ENCODE peak calls at places on chromosomes 4 and X, in five cellular contexts. Z, D, U, F and R are unnamed samples.

GRCh38 chrX:8731579-8732395 is at the start of gene ANOS1:
- DNase-seq in D (no peak), F (no peak), Z (no peak), U (peak; percentile 81), R (peak; percentile 89)

GRCh38 chrX:110847334-110847733 is 51.7 kb upstream of the CHRDL1 start:
- DNase-seq in U (no peak), Z (peak; percentile 21), F (no peak), D (no peak), R (peak; percentile 23)

GRCh38 chr4:173325007-173325736 is 9.0 kb downstream of the HMGB2 start:
- DNase-seq in F (no peak), Z (no peak), U (no peak), D (no peak), R (no peak)

GRCh38 chr4:25223770-25224375 is 10.0 kb upstream of the PI4K2B start:
- DNase-seq in F (no peak), D (no peak), Z (peak; percentile 25), U (no peak), R (peak; percentile 54)

GRCh38 chr4:20305976-20306375 is 54.3 kb downstream of the SLIT2 start:
- DNase-seq in Z (no peak), F (no peak), D (no peak), U (no peak), R (no peak)

GRCh38 chrX:30153881-30154260 is 61.5 kb upstream of the MAGEB2 start:
- DNase-seq in F (no peak), U (no peak), Z (no peak), D (peak; percentile 23), R (no peak)

GRCh38 chrX:23610491-23610890 is 56.8 kb upstream of the PRDX4 start:
- DNase-seq in F (no peak), Z (no peak), U (no peak), D (no peak), R (no peak)

GRCh38 chrX:115898382-115899001 is 272.1 kb upstream of the AGTR2 start:
- DNase-seq in D (no peak), U (no peak), F (peak; percentile 55), Z (no peak), R (peak; percentile 64)

GRCh38 chrX:119507206-119507605 is 39.0 kb downstream of the SLC25A5 start:
- DNase-seq in D (no peak), U (no peak), Z (no peak), F (no peak), R (no peak)

GRCh38 chr4:173403051-173403450 is 4.1 kb upstream of the SCRG1 start:
- DNase-seq in Z (no peak), D (no peak), F (no peak), U (no peak), R (no peak)

GRCh38 chrX:24526616-24527015 is 61.5 kb downstream of the PDK3 start:
- DNase-seq in D (no peak), U (no peak), Z (no peak), F (no peak), R (no peak)

GRCh38 chrX:28981952-28982351 is 394.7 kb downstream of the IL1RAPL1 start:
- DNase-seq in F (no peak), U (no peak), Z (no peak), D (no peak), R (no peak)

GRCh38 chr4:186227221-186227620 is at the start of gene KLKB1:
- DNase-seq in Z (no peak), U (no peak), F (no peak), D (no peak), R (no peak)

GRCh38 chr4:8312069-8312445 is 42.5 kb downstream of the HTRA3 start:
- DNase-seq in U (no peak), Z (no peak), D (no peak), F (no peak), R (no peak)

GRCh38 chr4:55485821-55486220 is 60.9 kb downstream of the CLOCK start:
- DNase-seq in Z (no peak), D (no peak), U (no peak), F (no peak), R (no peak)

GRCh38 chrX:6024204-6024603 is 204.5 kb downstream of the NLGN4X start:
- DNase-seq in F (no peak), D (no peak), U (no peak), Z (no peak), R (no peak)

GRCh38 chr4:102871772-102872171 is 3.0 kb downstream of the CISD2 start:
- DNase-seq in Z (no peak), U (no peak), D (no peak), F (no peak), R (no peak)

GRCh38 chrX:63664083-63664482 is 120.9 kb downstream of the ARHGEF9 start:
- DNase-seq in Z (no peak), D (no peak), F (no peak), U (no peak), R (no peak)

GRCh38 chrX:45851434-45851991 is 650.8 kb upstream of the DIPK2B start:
- DNase-seq in Z (peak; percentile 58), F (peak; percentile 23), D (no peak), U (peak; percentile 44), R (peak; percentile 91)

GRCh38 chr4:89837385-89837995 is 529 bp upstream of the SNCA start:
- DNase-seq in D (no peak), U (no peak), F (no peak), Z (peak; percentile 52), R (peak; percentile 18)

GRCh38 chr4:4719446-4719845 is 140.0 kb upstream of the MSX1 start:
- DNase-seq in D (no peak), U (no peak), F (no peak), Z (no peak), R (no peak)

GRCh38 chr4:14862881-14863280 is 139.4 kb upstream of the CPEB2 start:
- DNase-seq in Z (no peak), U (no peak), F (no peak), D (no peak), R (peak; percentile 74)